ENCODE peak calls at places on chromosomes 3 and 15, in four cellular contexts. L is fibroblast of lung, G is nephron progenitor cell, O is uterus. Z is an unnamed sample.

GRCh38 chr3:183233986-183234385 is 19.1 kb upstream of the B3GNT5 start:
- DNase-seq in G (no peak), O (no peak), L (no peak), Z (no peak)

GRCh38 chr3:126083511-126083912 is 412 bp downstream of the SLC41A3 start:
- DNase-seq in G (peak), O (no peak), L (peak), Z (peak)

GRCh38 chr15:43293402-43293801 is 26.7 kb upstream of the TGM5 start:
- DNase-seq in G (peak), L (no peak), O (no peak), Z (no peak)

GRCh38 chr15:42457445-42458442 is 33.2 kb downstream of the ZNF106 start:
- DNase-seq in O (peak), G (peak), L (peak), Z (peak)

GRCh38 chr3:41265823-41266273 is 66.5 kb downstream of the CTNNB1 start:
- DNase-seq in G (no peak), O (no peak), L (peak), Z (no peak)

GRCh38 chr3:131702156-131702555 is 199.4 kb upstream of the MRPL3 start:
- DNase-seq in O (no peak), G (no peak), L (peak), Z (no peak)

GRCh38 chr15:35496585-35496984 is 49.4 kb downstream of the DPH6 start:
- DNase-seq in G (no peak), O (no peak), L (no peak), Z (no peak)

GRCh38 chr15:90320062-90320884 is 31.8 kb upstream of the ZNF774 start:
- DNase-seq in L (peak), G (peak), O (peak), Z (peak)

GRCh38 chr15:60917469-60918130 is 311.5 kb downstream of the RORA start:
- DNase-seq in G (no peak), L (no peak), O (peak), Z (peak)

GRCh38 chr3:149900322-149900721 is 70.4 kb downstream of the PFN2 start:
- DNase-seq in G (no peak), O (no peak), L (no peak), Z (no peak)

GRCh38 chr3:71987828-71988227 is 202.9 kb upstream of the PROK2 start:
- DNase-seq in O (no peak), G (no peak), L (peak), Z (no peak)

GRCh38 chr15:27414168-27414870 is 443.3 kb downstream of the GABRG3 start:
- DNase-seq in O (no peak), L (peak), G (no peak), Z (no peak)

GRCh38 chr3:121757087-121757811 is 7.7 kb upstream of the GOLGB1 start:
- DNase-seq in O (no peak), G (peak), L (peak), Z (peak)

GRCh38 chr3:53109190-53109589 is 21.0 kb downstream of the RFT1 start:
- DNase-seq in G (no peak), O (no peak), L (peak), Z (no peak)

GRCh38 chr3:143808999-143809700 is 39.1 kb downstream of the SLC9A9 start:
- DNase-seq in O (no peak), L (peak), G (no peak), Z (no peak)

GRCh38 chr15:64979252-64979710 is 10.4 kb downstream of the SPG21 start:
- DNase-seq in G (peak), L (no peak), O (no peak), Z (no peak)

GRCh38 chr3:38348903-38349302 is 2.3 kb downstream of the XYLB start:
- DNase-seq in G (no peak), L (peak), O (no peak), Z (no peak)

GRCh38 chr3:13161771-13162535 is 88.7 kb upstream of the IQSEC1 start:
- DNase-seq in O (no peak), L (no peak), G (no peak), Z (no peak)

GRCh38 chr15:82312611-82313349 is 36.5 kb downstream of the GOLGA6L10 start:
- DNase-seq in G (no peak), O (no peak), L (no peak), Z (no peak)

GRCh38 chr3:141330718-141331369 is 37.5 kb upstream of the ZBTB38 start:
- DNase-seq in G (no peak), L (peak), O (no peak), Z (no peak)

GRCh38 chr3:62332771-62333381 is 40.5 kb downstream of the FEZF2 start:
- DNase-seq in O (no peak), L (peak), G (peak), Z (peak)

GRCh38 chr3:120438971-120439370 is 11.8 kb downstream of the FSTL1 start:
- DNase-seq in L (peak), O (no peak), G (no peak), Z (peak)

GRCh38 chr3:14517601-14518431 is 22.3 kb downstream of the GRIP2 start:
- DNase-seq in G (no peak), O (peak), L (no peak), Z (no peak)

GRCh38 chr15:45498701-45499100 is 23.9 kb downstream of the SLC30A4 start:
- DNase-seq in L (peak), O (no peak), G (no peak), Z (no peak)

GRCh38 chr15:54803139-54803808 is 393.5 kb downstream of the RSL24D1 start:
- DNase-seq in O (no peak), L (no peak), G (no peak), Z (no peak)

DNA sequence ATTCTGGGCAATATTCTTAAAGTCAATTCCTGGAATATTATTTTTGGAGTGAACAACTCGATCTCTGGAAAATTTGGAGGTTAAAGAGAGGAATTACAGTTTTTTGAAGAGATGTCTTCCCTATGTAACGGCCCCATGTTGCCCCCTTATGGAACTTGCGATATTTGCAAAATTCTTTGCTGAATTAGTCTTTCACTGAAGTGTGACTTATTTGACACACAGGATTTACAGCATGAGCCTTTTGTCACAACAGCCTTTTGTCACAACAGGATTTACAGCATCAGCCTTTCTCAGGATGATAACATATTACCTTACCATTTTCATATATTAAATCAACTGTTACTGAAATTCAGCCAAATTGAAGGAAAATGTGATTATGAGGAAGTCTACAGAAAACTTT is 37.8 kb upstream of the SPTSSB start:
- DNase-seq in G (peak), O (no peak), L (peak), Z (peak)
- TF ChIP-seq CTCF in G (peak), O (no peak), L (peak), Z (no peak)

DNA sequence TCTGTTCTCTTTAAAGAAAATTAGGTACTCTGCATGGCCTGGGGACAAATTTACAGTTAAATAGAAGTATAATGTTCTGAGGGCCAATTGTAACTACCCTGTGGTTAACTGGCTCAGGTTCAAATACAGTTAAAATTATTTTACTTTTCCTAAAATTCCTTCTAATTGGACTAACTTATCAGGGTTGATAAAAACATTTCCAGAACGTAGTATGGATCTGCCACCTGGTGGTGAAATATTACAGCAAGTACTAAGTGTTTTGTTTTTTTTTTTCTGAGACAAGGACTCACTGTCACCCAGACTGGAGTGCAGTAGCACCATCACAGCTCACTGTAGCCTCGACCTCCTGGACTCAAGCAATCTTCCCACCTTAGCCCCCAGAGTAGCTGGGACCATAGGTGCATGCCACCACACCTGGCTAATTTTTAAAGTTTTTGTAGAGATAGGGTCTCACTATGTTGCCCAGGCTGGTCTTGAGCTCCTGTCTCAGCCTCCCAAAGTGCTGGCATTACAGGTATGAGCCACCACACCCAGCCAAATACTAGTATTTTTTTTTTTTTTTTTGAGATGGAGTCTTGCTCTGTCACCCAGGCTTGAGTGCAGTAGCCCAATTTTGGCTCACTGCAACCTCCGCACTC is 29.2 kb downstream of the NEO1 start:
- DNase-seq in O (no peak), G (no peak), L (peak), Z (peak)
- TF ChIP-seq CTCF in O (peak), G (peak), L (peak), Z (peak)

DNA sequence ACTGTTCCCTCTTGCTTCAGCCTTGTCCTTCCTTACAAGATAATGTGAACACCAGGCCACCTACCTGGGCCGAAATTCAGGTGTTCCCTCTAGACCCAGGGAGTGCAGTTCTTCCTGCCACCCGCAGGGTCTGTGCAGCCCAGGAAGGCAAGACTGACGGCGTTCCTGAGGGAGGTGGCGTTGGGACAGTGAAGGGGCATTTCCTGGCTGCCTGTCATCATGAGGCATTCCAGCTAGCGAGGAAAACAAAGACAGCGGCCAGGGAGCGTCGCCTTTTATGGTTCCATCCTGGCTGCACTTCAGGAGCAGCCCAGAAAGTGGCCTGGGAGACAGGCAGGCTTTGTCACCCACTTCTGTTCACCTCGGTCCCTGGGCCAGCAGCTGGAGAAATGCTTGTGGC is 84.8 kb upstream of the WNT5A start:
- DNase-seq in L (peak), O (no peak), G (peak), Z (peak)
- TF ChIP-seq CTCF in L (no peak), O (no peak), G (peak), Z (no peak)

DNA sequence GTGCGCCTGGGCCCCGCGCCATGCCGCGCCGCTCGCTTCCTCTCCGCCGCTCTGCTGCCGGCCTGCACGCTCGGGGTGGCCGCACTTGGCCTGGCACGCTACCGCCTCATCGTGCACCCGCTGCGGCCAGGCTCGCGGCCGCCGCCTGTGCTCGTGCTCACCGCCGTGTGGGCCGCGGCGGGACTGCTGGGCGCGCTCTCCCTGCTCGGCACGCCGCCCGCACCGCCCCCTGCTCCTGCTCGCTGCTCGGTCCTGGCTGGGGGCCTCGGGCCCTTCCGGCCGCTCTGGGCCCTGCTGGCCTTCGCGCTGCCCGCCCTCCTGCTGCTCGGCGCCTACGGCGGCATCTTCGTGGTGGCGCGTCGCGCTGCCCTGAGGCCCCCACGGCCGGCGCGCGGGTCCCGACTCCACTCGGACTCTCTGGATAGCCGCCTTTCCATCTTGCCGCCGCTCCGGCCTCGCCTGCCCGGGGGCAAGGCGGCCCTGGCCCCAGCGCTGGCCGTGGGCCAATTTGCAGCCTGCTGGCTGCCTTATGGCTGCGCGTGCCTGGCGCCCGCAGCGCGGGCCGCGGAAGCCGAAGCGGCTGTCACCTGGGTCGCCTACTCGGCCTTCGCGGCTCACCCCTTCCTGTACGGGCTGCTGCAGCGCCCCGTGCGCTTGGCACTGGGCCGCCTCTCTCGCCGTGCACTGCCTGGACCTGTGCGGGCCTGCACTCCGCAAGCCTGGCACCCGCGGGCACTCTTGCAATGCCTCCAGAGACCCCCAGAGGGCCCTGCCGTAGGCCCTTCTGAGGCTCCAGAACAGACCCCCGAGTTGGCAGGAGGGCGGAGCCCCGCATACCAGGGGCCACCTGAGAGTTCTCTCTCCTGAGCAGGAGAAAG is 951 bp downstream of the GPR62 start:
- DNase-seq in O (peak), L (peak), G (peak), Z (peak)
- TF ChIP-seq CTCF in O (no peak), L (peak), G (peak), Z (peak)

DNA sequence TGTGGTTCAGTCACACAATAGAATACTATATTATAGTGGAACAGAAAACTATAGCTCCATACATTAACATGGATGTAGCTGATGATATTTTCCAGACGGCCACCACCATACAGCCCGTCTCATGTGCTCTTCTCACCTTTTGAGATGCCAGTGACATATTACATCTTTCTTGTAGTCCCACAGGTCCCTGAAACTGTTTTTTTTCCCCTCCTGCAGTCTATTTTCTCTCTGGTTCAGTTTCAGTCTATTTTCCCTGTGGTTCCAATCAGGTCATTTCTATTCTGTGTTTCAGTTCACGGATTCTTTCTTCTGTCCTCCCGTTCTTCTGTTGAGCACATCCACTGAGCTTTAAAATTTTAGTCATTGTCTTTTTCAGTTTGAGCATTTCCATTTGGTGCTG is 72.2 kb downstream of the PPCDC start:
- DNase-seq in O (no peak), L (no peak), G (no peak), Z (no peak)
- TF ChIP-seq CTCF in O (no peak), L (no peak), G (no peak), Z (no peak)

DNA sequence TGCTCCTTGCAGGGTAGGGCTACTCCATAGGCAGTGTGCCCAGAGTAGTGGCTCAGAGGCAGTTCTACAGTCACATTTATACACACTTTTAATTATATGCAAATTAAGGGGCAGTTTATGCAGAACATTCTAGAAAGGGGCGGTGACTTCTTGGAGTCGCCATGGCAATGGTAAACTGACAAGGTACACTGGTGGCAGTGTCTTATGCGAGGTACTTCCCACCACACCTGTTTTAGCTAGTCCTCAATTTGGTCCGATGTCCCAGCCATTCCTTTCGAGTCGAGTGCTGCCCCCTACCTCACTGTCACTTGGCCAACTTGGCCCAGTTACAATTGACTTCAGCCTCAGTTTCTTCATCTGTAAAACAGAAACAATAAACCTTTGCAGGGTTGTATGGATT is 3.8 kb upstream of the IRAK2 start:
- DNase-seq in O (no peak), L (no peak), G (no peak), Z (no peak)
- TF ChIP-seq CTCF in O (no peak), L (no peak), G (no peak), Z (no peak)

DNA sequence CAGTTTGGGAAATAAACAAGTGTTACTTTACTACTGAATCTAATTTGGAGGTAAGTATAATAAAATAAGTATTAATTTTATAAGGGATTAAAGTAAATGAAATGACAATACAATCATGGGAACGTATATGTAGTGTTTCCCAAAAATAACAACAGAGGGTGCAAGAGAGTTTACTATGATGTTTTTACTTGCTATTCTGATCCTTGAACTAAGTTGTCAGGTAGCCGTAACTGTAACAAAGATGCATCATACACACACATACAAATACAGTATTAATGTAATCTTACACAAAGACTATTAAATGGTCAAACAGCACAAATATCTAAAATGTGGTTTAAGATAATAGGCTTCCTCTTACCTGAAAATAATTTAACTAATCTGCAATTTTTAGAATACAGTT is 311.4 kb downstream of the TBC1D5 start:
- DNase-seq in O (no peak), L (peak), G (no peak), Z (no peak)
- TF ChIP-seq CTCF in O (peak), L (peak), G (no peak), Z (peak)

Z was measured in testis.